ENCODE peak calls at places on chromosomes 2 and 18, in seven cellular contexts. O is stimulated activated CD8-positive, alpha-beta memory T cell treated with anti-CD3 and anti-CD28 coated beads, Interleukin-12 subunit alpha, Interleukin-12 subunit beta, amount 100 ng/mL, for 1 hour; W is neural progenitor cell; V is NCI-H1105 treated with DMSO at 0.1 percent for 48 hours; K is left cardiac atrium; H is NCI-H187; X is mesenteric fat pad. G is an unnamed sample.

GRCh38 chr2:105329561-105330495 is at the start of gene TGFBRAP1:
- DNase-seq in K (peak; percentile 63), X (no peak), W (peak; percentile 85), O (no peak), H (no peak), V (peak; percentile 9), G (peak; percentile 12)

GRCh38 chr18:57668021-57668420 is 46.4 kb upstream of the NARS1 start:
- DNase-seq in W (no peak), O (no peak), H (no peak), K (no peak), V (no peak), X (no peak), G (no peak)

GRCh38 chr2:149080964-149081363 is 42.5 kb downstream of the LYPD6B start:
- DNase-seq in O (no peak), H (no peak), W (peak; percentile 54), X (no peak), K (no peak), V (peak; percentile 90), G (peak; percentile 13)

GRCh38 chr2:126979604-126980003 is 80.9 kb downstream of the TEX51 start:
- DNase-seq in H (no peak), X (no peak), O (no peak), K (no peak), W (no peak), V (no peak), G (no peak)

GRCh38 chr2:119545754-119546445 is 1.7 kb downstream of the CFAP221 start:
- DNase-seq in H (no peak), O (no peak), K (no peak), V (no peak), W (no peak), X (no peak), G (no peak)

GRCh38 chr2:37666772-37667171 is 4.7 kb downstream of the CDC42EP3 start:
- DNase-seq in V (no peak), O (no peak), W (no peak), K (no peak), H (no peak), X (no peak), G (no peak)

GRCh38 chr2:30756051-30756719 is 51.1 kb downstream of the CAPN13 start:
- DNase-seq in V (no peak), O (no peak), K (no peak), X (no peak), W (no peak), H (no peak), G (no peak)

GRCh38 chr18:78875268-78875997 is 104.2 kb upstream of the SALL3 start:
- DNase-seq in O (no peak), W (peak; percentile 72), H (no peak), K (no peak), X (no peak), V (no peak), G (peak; percentile 44)

GRCh38 chr2:191183081-191183480 is 32.3 kb upstream of the STAT4 start:
- DNase-seq in X (no peak), W (no peak), O (no peak), K (no peak), H (no peak), V (no peak), G (no peak)

GRCh38 chr18:13452448-13452811 is 233.9 kb downstream of the LDLRAD4 start:
- DNase-seq in K (no peak), H (no peak), X (no peak), V (no peak), O (no peak), W (peak; percentile 15), G (no peak)

GRCh38 chr18:41753826-41754225 is 201.2 kb upstream of the PIK3C3 start:
- DNase-seq in K (no peak), H (no peak), V (no peak), O (no peak), X (no peak), W (no peak), G (no peak)

GRCh38 chr2:188381614-188382013 is 89.9 kb downstream of the GULP1 start:
- DNase-seq in H (no peak), V (no peak), K (no peak), W (no peak), X (no peak), O (no peak), G (no peak)

GRCh38 chr2:207165121-207166038 is at the start of gene KLF7:
- DNase-seq in O (peak; percentile 25), V (peak; percentile 55), X (no peak), K (peak; percentile 58), W (peak; percentile 65), H (peak; percentile 53), G (peak; percentile 59)